ENCODE peak calls at places on chromosome 3, in seven cellular contexts. L is GM23248, V is MM.1S, R is OCI-LY7, U is PC-3, F is HCT116, W is hepatocyte. Y is an unnamed sample.

GRCh38 chr3:128854382-128854939 is 25.0 kb upstream of the ACAD9 start:
- DNase-seq in L (no peak), V (no peak), R (peak; percentile 42), U (no peak), F (no peak), W (no peak), Y (no peak)

GRCh38 chr3:146974001-146974400 is 368.9 kb upstream of the PLSCR5 start:
- DNase-seq in L (no peak), V (no peak), R (no peak), U (no peak), F (no peak), W (no peak), Y (no peak)

GRCh38 chr3:103127737-103128136 is 692.9 kb downstream of the ZPLD1 start:
- DNase-seq in L (no peak), V (peak; percentile 18), R (no peak), U (peak; percentile 52), F (no peak), W (no peak), Y (no peak)

GRCh38 chr3:187150599-187150998 is 11.3 kb upstream of the RPL39L start:
- DNase-seq in L (no peak), V (peak; percentile 38), R (peak; percentile 64), U (peak; percentile 24), F (no peak), W (no peak), Y (peak; percentile 58)

GRCh38 chr3:188391597-188391996 is 237.6 kb downstream of the LPP start:
- DNase-seq in L (no peak), V (no peak), R (no peak), U (no peak), F (no peak), W (no peak), Y (no peak)

GRCh38 chr3:184737641-184738518 is 26.0 kb upstream of the MAGEF1 start:
- DNase-seq in L (peak; percentile 91), V (no peak), R (no peak), U (peak; percentile 94), F (no peak), W (peak; percentile 55), Y (no peak)

GRCh38 chr3:155809181-155809580 is 3.1 kb upstream of the C3orf33 start:
- DNase-seq in L (peak; percentile 76), V (no peak), R (no peak), U (no peak), F (no peak), W (no peak), Y (no peak)

GRCh38 chr3:37014620-37015019 is 21.3 kb downstream of the MLH1 start:
- DNase-seq in L (no peak), V (no peak), R (no peak), U (no peak), F (no peak), W (peak; percentile 8), Y (peak; percentile 4)

GRCh38 chr3:44339181-44339741 is 695 bp downstream of the TCAIM start:
- DNase-seq in L (peak; percentile 31), V (no peak), R (no peak), U (no peak), F (no peak), W (peak; percentile 19), Y (no peak)

GRCh38 chr3:23493846-23494245 is 290.7 kb downstream of the UBE2E2 start:
- DNase-seq in L (peak; percentile 4), V (no peak), R (no peak), U (no peak), F (no peak), W (no peak), Y (no peak)

GRCh38 chr3:123278446-123278845 is 76.7 kb downstream of the SEC22A start:
- DNase-seq in L (no peak), V (no peak), R (no peak), U (no peak), F (no peak), W (no peak), Y (no peak)

GRCh38 chr3:57464011-57464410 is 80.1 kb downstream of the DNAH12 start:
- DNase-seq in L (no peak), V (no peak), R (no peak), U (no peak), F (no peak), W (no peak), Y (no peak)

GRCh38 chr3:88775026-88775690 is 332.3 kb upstream of the EPHA3 start:
- DNase-seq in L (no peak), V (no peak), R (no peak), U (no peak), F (no peak), W (no peak), Y (no peak)

GRCh38 chr3:74564560-74564959 is 49.9 kb downstream of the CNTN3 start:
- DNase-seq in L (peak; percentile 54), V (no peak), R (no peak), U (no peak), F (no peak), W (no peak), Y (no peak)

GRCh38 chr3:30342319-30343060 is 263.9 kb upstream of the TGFBR2 start:
- DNase-seq in L (peak; percentile 95), V (no peak), R (no peak), U (peak; percentile 99), F (peak; percentile 89), W (peak; percentile 77), Y (no peak)

GRCh38 chr3:177516130-177517011 is 319.1 kb upstream of the TBL1XR1 start:
- DNase-seq in L (peak; percentile 39), V (no peak), R (no peak), U (no peak), F (no peak), W (no peak), Y (peak; percentile 17)

GRCh38 chr3:99714146-99714545 is 75.8 kb downstream of the COL8A1 start:
- DNase-seq in L (peak; percentile 36), V (peak; percentile 5), R (no peak), U (no peak), F (no peak), W (peak; percentile 34), Y (no peak)

GRCh38 chr3:70829101-70829500 is 516.7 kb upstream of the MDFIC2 start:
- DNase-seq in L (peak; percentile 87), V (no peak), R (no peak), U (no peak), F (no peak), W (peak; percentile 13), Y (no peak)

GRCh38 chr3:147797095-147797494 is 387.9 kb downstream of the ZIC1 start:
- DNase-seq in L (no peak), V (no peak), R (no peak), U (no peak), F (no peak), W (no peak), Y (no peak)

GRCh38 chr3:172204716-172205115 is 165.3 kb downstream of the FNDC3B start:
- DNase-seq in L (peak; percentile 37), V (no peak), R (no peak), U (no peak), F (no peak), W (no peak), Y (no peak)

GRCh38 chr3:129739613-129740012 is 133.1 kb upstream of the PLXND1 start:
- DNase-seq in L (no peak), V (no peak), R (no peak), U (no peak), F (no peak), W (no peak), Y (no peak)

GRCh38 chr3:52679811-52680210 is 5.9 kb downstream of the PBRM1 start:
- DNase-seq in L (peak; percentile 47), V (no peak), R (no peak), U (no peak), F (no peak), W (no peak), Y (no peak)

GRCh38 chr3:126955004-126955790 is 27.7 kb upstream of the PLXNA1 start:
- DNase-seq in L (no peak), V (no peak), R (peak; percentile 89), U (no peak), F (no peak), W (no peak), Y (no peak)

GRCh38 chr3:65893631-65894030 is 145.1 kb downstream of the MAGI1 start:
- DNase-seq in L (peak; percentile 62), V (no peak), R (no peak), U (no peak), F (no peak), W (no peak), Y (no peak)

GRCh38 chr3:65886376-65886775 is 152.3 kb downstream of the MAGI1 start:
- DNase-seq in L (no peak), V (no peak), R (no peak), U (no peak), F (no peak), W (no peak), Y (no peak)

GRCh38 chr3:65889707-65890099 is 149.0 kb downstream of the MAGI1 start:
- DNase-seq in L (peak; percentile 29), V (no peak), R (no peak), U (no peak), F (no peak), W (no peak), Y (no peak)

GRCh38 chr3:65890328-65890727 is 148.4 kb downstream of the MAGI1 start:
- DNase-seq in L (no peak), V (no peak), R (no peak), U (no peak), F (no peak), W (no peak), Y (no peak)

GRCh38 chr3:65888980-65889706 is 149.6 kb downstream of the MAGI1 start:
- DNase-seq in L (peak; percentile 98), V (peak; percentile 56), R (no peak), U (peak; percentile 61), F (peak; percentile 13), W (peak; percentile 21), Y (peak; percentile 36)
- H3K4me3 ChIP-seq in L (peak overlapping the region; percentile 57), V (no peak overlapping the region), R (no peak overlapping the region), U (no peak overlapping the region), F (no peak overlapping the region), W (no peak overlapping the region), Y (no peak overlapping the region)

DNA sequence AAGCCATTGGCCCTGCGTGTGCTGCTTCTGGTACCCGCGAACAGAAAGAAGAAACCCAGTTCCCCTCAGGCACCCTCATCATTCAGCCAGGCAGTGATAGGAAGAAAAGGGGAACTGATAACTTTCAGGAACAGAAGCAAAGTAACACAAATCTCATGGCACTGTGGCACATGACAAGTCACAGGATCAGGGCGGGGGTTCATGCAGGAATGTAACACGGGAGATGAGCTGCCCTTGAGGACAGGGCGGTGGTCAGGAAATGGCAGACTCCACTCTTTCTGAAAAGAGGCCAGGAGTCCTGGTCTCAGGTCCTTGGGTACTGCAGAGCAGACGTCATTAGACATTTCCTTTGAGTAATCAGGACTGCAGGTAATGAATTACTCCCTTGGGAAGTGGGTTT is 95.5 kb downstream of the CCNL1 start:
- DNase-seq in L (no peak), V (peak; percentile 38), R (no peak), U (no peak), F (no peak), W (no peak), Y (no peak)
- TF ChIP-seq EZH2phosphoT487 in L (no peak), V (no peak), R (no peak), U (no peak), F (no peak), W (no peak), Y (no peak)

DNA sequence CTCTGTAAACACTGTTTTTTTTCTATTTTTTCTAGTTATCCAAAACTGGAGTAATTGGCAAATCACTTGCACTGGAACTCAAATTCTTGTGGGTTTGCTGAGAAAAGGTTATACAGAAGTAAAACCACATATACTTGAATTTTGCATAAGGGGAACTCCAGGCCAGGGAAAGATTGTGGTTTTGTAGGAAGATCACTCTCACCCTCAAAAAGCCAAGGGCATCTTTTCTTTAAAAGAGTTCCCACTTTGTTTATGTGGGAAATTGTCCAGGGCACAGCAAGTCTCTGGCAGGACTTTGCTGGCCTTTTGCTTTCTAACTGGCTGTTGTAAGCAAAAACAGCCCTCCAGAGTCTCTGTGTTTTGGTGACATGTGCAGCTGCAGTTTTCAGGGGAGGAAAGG is 340.3 kb upstream of the RBMS3 start:
- DNase-seq in L (peak; percentile 79), V (peak; percentile 77), R (no peak), U (no peak), F (no peak), W (peak; percentile 5), Y (no peak)
- H3K9me2 ChIP-seq in L (no peaks in the 10 kb centered on the region), V (no peaks in the 10 kb centered on the region), R (no peaks in the 10 kb centered on the region), U (no peaks in the 10 kb centered on the region), F (no peaks in the 10 kb centered on the region), W (no peaks in the 10 kb centered on the region), Y (no peaks in the 10 kb centered on the region)

GRCh38 chr3:125053304-125053699 is 2.5 kb downstream of the HEG1 start:
- DNase-seq in L (no peak), V (no peak), R (no peak), U (no peak), F (no peak), W (no peak), Y (no peak)
- H3K4me3 ChIP-seq in L (peak overlapping the region; percentile 89), V (no peak overlapping the region), R (no peak overlapping the region), U (no peak overlapping the region), F (no peak overlapping the region), W (no peak overlapping the region), Y (no peak overlapping the region)

Y was measured in GM23338.